ENCODE peak calls at places on chromosomes 7 and 10, in five cellular contexts. One of them, this sample, is unnamed.

GRCh38 chr10:72738476-72738875 is 46.5 kb downstream of the MCU start:
- DNase-seq in endothelial cell: no peak
- DNase-seq in brain microvascular endothelial cell: peak
- DNase-seq in type B pancreatic cell: no peak
- DNase-seq in AG09319: no peak
- DNase-seq in this sample: no peak

GRCh38 chr10:31062856-31063255 is 31.2 kb upstream of the ZNF438 start:
- DNase-seq in type B pancreatic cell: no peak
- DNase-seq in endothelial cell: no peak
- DNase-seq in AG09319: peak
- DNase-seq in brain microvascular endothelial cell: no peak
- DNase-seq in this sample: no peak

GRCh38 chr10:88131561-88132139 is 268.2 kb downstream of the PTEN start:
- DNase-seq in brain microvascular endothelial cell: no peak
- DNase-seq in AG09319: peak
- DNase-seq in endothelial cell: no peak
- DNase-seq in type B pancreatic cell: no peak
- DNase-seq in this sample: no peak

GRCh38 chr10:44510716-44511115 is 125.8 kb upstream of the CXCL12 start:
- DNase-seq in endothelial cell: no peak
- DNase-seq in type B pancreatic cell: no peak
- DNase-seq in AG09319: peak
- DNase-seq in brain microvascular endothelial cell: peak
- DNase-seq in this sample: peak

GRCh38 chr7:2034291-2035201 is 198.2 kb downstream of the MAD1L1 start:
- DNase-seq in AG09319: no peak
- DNase-seq in type B pancreatic cell: peak
- DNase-seq in endothelial cell: no peak
- DNase-seq in brain microvascular endothelial cell: no peak
- DNase-seq in this sample: no peak

GRCh38 chr7:102318482-102318971 is 31.9 kb downstream of the SH2B2 start:
- DNase-seq in endothelial cell: no peak
- DNase-seq in brain microvascular endothelial cell: no peak
- DNase-seq in type B pancreatic cell: no peak
- DNase-seq in AG09319: no peak
- DNase-seq in this sample: no peak

GRCh38 chr10:121860810-121861209 is 67.0 kb downstream of the ATE1 start:
- DNase-seq in brain microvascular endothelial cell: no peak
- DNase-seq in type B pancreatic cell: no peak
- DNase-seq in AG09319: no peak
- DNase-seq in endothelial cell: no peak
- DNase-seq in this sample: no peak

GRCh38 chr7:132034748-132035416 is 478.5 kb upstream of the PODXL start:
- DNase-seq in brain microvascular endothelial cell: no peak
- DNase-seq in endothelial cell: no peak
- DNase-seq in type B pancreatic cell: no peak
- DNase-seq in AG09319: no peak
- DNase-seq in this sample: no peak

GRCh38 chr7:71096341-71096740 is 35.6 kb upstream of the GALNT17 start:
- DNase-seq in brain microvascular endothelial cell: no peak
- DNase-seq in endothelial cell: no peak
- DNase-seq in type B pancreatic cell: no peak
- DNase-seq in AG09319: no peak
- DNase-seq in this sample: no peak

GRCh38 chr7:150962743-150963399 is 15.2 kb downstream of the KCNH2 start:
- DNase-seq in brain microvascular endothelial cell: no peak
- DNase-seq in AG09319: no peak
- DNase-seq in endothelial cell: peak
- DNase-seq in type B pancreatic cell: no peak
- DNase-seq in this sample: no peak

GRCh38 chr10:104246981-104247380 is 7.7 kb upstream of the GSTO1 start:
- DNase-seq in type B pancreatic cell: no peak
- DNase-seq in brain microvascular endothelial cell: no peak
- DNase-seq in AG09319: no peak
- DNase-seq in endothelial cell: no peak
- DNase-seq in this sample: no peak

GRCh38 chr7:80294321-80294720 is 159.7 kb downstream of the GNAI1 start:
- DNase-seq in brain microvascular endothelial cell: peak
- DNase-seq in endothelial cell: no peak
- DNase-seq in AG09319: no peak
- DNase-seq in type B pancreatic cell: no peak
- DNase-seq in this sample: no peak

GRCh38 chr7:80284848-80285247 is 150.2 kb downstream of the GNAI1 start:
- DNase-seq in type B pancreatic cell: no peak
- DNase-seq in endothelial cell: no peak
- DNase-seq in AG09319: peak
- DNase-seq in brain microvascular endothelial cell: peak
- DNase-seq in this sample: peak

GRCh38 chr7:80286611-80287010 is 152.0 kb downstream of the GNAI1 start:
- DNase-seq in type B pancreatic cell: no peak
- DNase-seq in brain microvascular endothelial cell: no peak
- DNase-seq in AG09319: no peak
- DNase-seq in endothelial cell: no peak
- DNase-seq in this sample: no peak

GRCh38 chr7:80287400-80288174 is 153.0 kb downstream of the GNAI1 start:
- DNase-seq in brain microvascular endothelial cell: no peak
- DNase-seq in endothelial cell: no peak
- DNase-seq in AG09319: no peak
- DNase-seq in type B pancreatic cell: no peak
- DNase-seq in this sample: no peak

DNA sequence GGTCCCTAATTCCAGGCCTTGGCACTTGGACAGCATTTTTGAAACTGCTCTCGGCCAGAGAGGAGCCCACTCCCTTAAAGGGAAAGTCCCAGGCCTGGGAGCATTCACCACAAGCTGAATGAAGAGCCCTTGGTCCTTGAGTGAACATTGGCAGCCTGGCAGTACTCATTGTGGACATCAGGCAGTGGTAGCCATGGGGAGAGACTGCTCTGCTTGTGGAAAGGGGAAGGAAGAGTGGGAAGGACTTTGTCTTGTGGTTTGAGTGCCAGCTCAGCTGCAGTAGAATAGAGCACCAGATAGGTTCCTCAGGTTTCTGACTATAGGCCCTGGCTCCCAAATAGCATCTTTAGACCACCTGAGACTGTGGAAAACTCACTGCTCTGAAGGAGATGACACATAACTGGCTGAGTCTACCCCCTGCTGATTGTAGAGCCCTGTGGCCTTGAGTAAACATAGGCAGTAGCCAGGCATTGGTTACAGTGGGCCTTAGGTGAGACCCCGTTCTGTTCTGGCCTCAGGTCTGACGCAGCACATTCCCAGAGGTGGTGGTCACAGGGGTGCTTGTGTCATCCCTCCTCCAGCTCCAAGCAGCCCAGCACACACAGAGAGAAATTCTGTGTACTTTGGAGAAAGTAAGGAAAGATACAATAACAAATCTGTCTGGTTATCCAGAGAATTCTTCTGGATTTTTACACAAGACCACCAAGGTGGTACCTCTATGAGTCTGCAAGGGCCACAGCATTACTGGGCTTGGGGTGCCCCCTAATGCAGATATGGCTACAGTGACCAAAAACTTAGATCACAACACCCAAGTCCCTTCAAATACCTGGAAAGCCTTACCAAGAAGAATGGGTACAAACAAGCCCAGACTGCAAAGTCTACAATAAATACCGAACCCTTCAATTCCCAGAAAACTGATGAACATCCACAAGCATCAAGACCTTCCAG is 153.8 kb downstream of the GNAI1 start:
- DNase-seq in endothelial cell: peak
- DNase-seq in brain microvascular endothelial cell: peak
- DNase-seq in type B pancreatic cell: no peak
- DNase-seq in AG09319: no peak
- DNase-seq in this sample: no peak
- TF ChIP-seq CTCF in endothelial cell: no peak
- TF ChIP-seq CTCF in brain microvascular endothelial cell: peak
- TF ChIP-seq CTCF in type B pancreatic cell: peak
- TF ChIP-seq CTCF in AG09319: no peak
- TF ChIP-seq CTCF in this sample: no peak

GRCh38 chr7:30465342-30466170 is 13.0 kb downstream of the NOD1 start:
- DNase-seq in type B pancreatic cell: no peak
- DNase-seq in AG09319: no peak
- DNase-seq in endothelial cell: no peak
- DNase-seq in brain microvascular endothelial cell: no peak
- DNase-seq in this sample: no peak
- TF ChIP-seq CTCF in type B pancreatic cell: no peak
- TF ChIP-seq CTCF in AG09319: no peak
- TF ChIP-seq CTCF in endothelial cell: no peak
- TF ChIP-seq CTCF in brain microvascular endothelial cell: no peak
- TF ChIP-seq CTCF in this sample: no peak

GRCh38 chr7:130814753-130815152 is 80.7 kb upstream of the KLF14 start:
- DNase-seq in AG09319: peak
- DNase-seq in type B pancreatic cell: no peak
- DNase-seq in brain microvascular endothelial cell: peak
- DNase-seq in endothelial cell: no peak
- DNase-seq in this sample: no peak
- TF ChIP-seq CTCF in AG09319: peak
- TF ChIP-seq CTCF in type B pancreatic cell: peak
- TF ChIP-seq CTCF in brain microvascular endothelial cell: peak
- TF ChIP-seq CTCF in endothelial cell: peak
- TF ChIP-seq CTCF in this sample: peak

DNA sequence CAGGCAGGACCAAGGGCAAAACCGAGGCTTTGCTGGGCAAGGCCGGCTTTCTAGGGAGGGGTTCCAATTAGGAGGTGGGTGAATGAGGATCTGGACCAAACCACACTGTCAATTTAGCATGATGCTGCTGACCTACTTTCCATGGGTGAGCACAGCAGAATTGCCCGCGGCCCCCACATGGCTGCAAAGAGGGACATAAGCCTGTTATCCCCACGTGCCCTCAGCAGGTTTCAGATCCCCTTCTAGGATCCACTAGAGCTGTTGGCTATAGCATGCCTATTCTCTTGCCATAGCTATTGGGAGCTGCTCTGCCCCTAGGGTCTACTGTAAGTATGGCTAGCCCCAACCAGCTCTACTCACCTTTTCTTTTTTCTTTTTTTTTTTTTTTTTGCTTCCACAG is 102.8 kb downstream of the COL13A1 start:
- DNase-seq in type B pancreatic cell: no peak
- DNase-seq in endothelial cell: no peak
- DNase-seq in AG09319: no peak
- DNase-seq in brain microvascular endothelial cell: no peak
- DNase-seq in this sample: no peak
- TF ChIP-seq CTCF in type B pancreatic cell: no peak
- TF ChIP-seq CTCF in endothelial cell: no peak
- TF ChIP-seq CTCF in AG09319: no peak
- TF ChIP-seq CTCF in brain microvascular endothelial cell: peak
- TF ChIP-seq CTCF in this sample: no peak